ENCODE peak calls at places on chromosome 17, in ten cellular contexts. U is RWPE2; K is BE2C; B is H1; L is neuronal stem cell; G is left ventricle myocardium inferior; Q is IMR-90; T is CD8-positive, alpha-beta memory T cell; I is tibial nerve; F is SJSA1. Y is an unnamed sample.

GRCh38 chr17:9271989-9272388 is 250.7 kb downstream of the NTN1 start:
- DNase-seq in G (no peak), B (no peak), I (no peak), K (no peak), U (no peak), L (no peak), T (no peak), Q (no peak), F (no peak), Y (peak; percentile 40)

GRCh38 chr17:8581002-8581658 is 49.4 kb downstream of the MYH10 start:
- DNase-seq in K (peak; percentile 34), Q (no peak), B (no peak), T (no peak), L (no peak), U (no peak), F (no peak), I (no peak), G (no peak), Y (no peak)

GRCh38 chr17:77537566-77537965 is 396.8 kb downstream of the SEC14L1 start:
- DNase-seq in T (no peak), K (no peak), F (no peak), B (no peak), U (peak; percentile 12), I (no peak), Q (no peak), L (no peak), G (no peak), Y (no peak)

GRCh38 chr17:62648954-62649294 is 21.5 kb downstream of the MRC2 start:
- DNase-seq in B (no peak), I (no peak), K (no peak), Q (no peak), U (no peak), F (no peak), G (no peak), T (no peak), L (no peak), Y (no peak)

GRCh38 chr17:56676807-56677206 is 83.3 kb downstream of the NOG start:
- DNase-seq in Q (no peak), I (no peak), K (no peak), T (no peak), L (no peak), B (no peak), U (no peak), G (no peak), F (no peak), Y (peak; percentile 62)

GRCh38 chr17:37212184-37212583 is 163.6 kb upstream of the C17orf78 start:
- DNase-seq in T (no peak), K (no peak), Q (no peak), I (no peak), F (no peak), U (no peak), B (no peak), L (no peak), G (no peak), Y (peak; percentile 33)

GRCh38 chr17:78645421-78646295 is 68.5 kb upstream of the DNAH17 start:
- DNase-seq in B (no peak), I (peak; percentile 69), Q (peak; percentile 34), F (no peak), K (peak; percentile 54), L (no peak), T (peak; percentile 33), U (no peak), G (peak; percentile 81), Y (peak; percentile 9)

GRCh38 chr17:74761419-74761818 is 13.0 kb downstream of the NHERF1 start:
- DNase-seq in K (no peak), L (no peak), T (no peak), B (no peak), I (no peak), U (no peak), F (no peak), Q (no peak), G (no peak), Y (no peak)

GRCh38 chr17:69235338-69236058 is 6.9 kb upstream of the ABCA10 start:
- DNase-seq in I (peak; percentile 89), B (peak; percentile 57), F (peak; percentile 89), G (peak; percentile 63), T (peak; percentile 23), Q (peak; percentile 70), K (peak; percentile 84), L (peak; percentile 86), U (peak; percentile 77), Y (peak; percentile 83)

GRCh38 chr17:42676424-42677011 is at the start of gene PLEKHH3:
- DNase-seq in B (no peak), G (no peak), U (no peak), F (no peak), T (peak; percentile 14), K (peak; percentile 54), Q (no peak), I (no peak), L (no peak), Y (no peak)
- H3K4me1 ChIP-seq in B (peaks cover 41% of the 10 kb centered on the region), G (peaks cover 83% of the 10 kb centered on the region), U (peaks cover 32% of the 10 kb centered on the region), F (peaks cover 44% of the 10 kb centered on the region), T (peaks cover 66% of the 10 kb centered on the region), K (peaks cover 9% of the 10 kb centered on the region), Q (peaks cover 37% of the 10 kb centered on the region), I (peaks cover 86% of the 10 kb centered on the region), L (peaks cover 46% of the 10 kb centered on the region), Y (peaks cover 35% of the 10 kb centered on the region)

GRCh38 chr17:13885953-13886889 is 183.1 kb upstream of the COX10 start:
- DNase-seq in G (peak; percentile 57), Q (peak; percentile 69), B (no peak), L (no peak), K (no peak), U (no peak), T (no peak), F (peak; percentile 47), I (no peak), Y (peak; percentile 17)

GRCh38 chr17:13885550-13885949 is 183.8 kb upstream of the COX10 start:
- DNase-seq in K (no peak), F (no peak), I (no peak), B (no peak), T (no peak), U (no peak), L (no peak), Q (no peak), G (no peak), Y (no peak)

GRCh38 chr17:13883659-13884058 is 185.6 kb upstream of the COX10 start:
- DNase-seq in L (no peak), G (no peak), B (no peak), F (no peak), K (no peak), T (no peak), U (no peak), I (no peak), Q (no peak), Y (no peak)

GRCh38 chr17:13884347-13884746 is 185.0 kb upstream of the COX10 start:
- DNase-seq in T (no peak), Q (no peak), U (no peak), I (no peak), K (no peak), L (no peak), F (no peak), G (no peak), B (no peak), Y (no peak)

DNA sequence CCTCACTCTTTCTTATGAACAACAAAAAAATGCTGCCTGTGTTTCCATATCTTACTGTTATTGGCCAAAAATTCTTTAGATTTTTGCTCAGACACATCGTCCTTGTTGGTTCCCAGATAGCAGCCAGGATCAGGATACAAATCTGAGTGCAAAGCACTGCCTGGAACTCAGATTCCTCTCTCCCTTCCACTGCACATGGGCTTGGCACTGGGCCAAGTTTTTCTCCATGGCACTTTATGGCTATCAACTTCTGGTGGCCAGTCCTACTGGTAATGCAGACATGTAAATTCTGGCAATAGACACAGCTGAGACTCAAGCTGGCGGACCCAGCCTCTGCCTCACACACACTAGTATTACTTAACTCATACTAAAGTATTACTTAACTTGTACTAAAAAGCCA is 181.3 kb upstream of the COX10 start:
- DNase-seq in K (peak; percentile 44), T (no peak), Q (peak; percentile 35), G (peak; percentile 20), L (no peak), I (peak; percentile 32), F (no peak), U (no peak), B (no peak), Y (peak; percentile 18)
- H3K4me1 ChIP-seq in K (no peaks in the 10 kb centered on the region), T (no peaks in the 10 kb centered on the region), Q (peaks cover 10% of the 10 kb centered on the region), G (peaks cover 14% of the 10 kb centered on the region), L (peaks cover 2% of the 10 kb centered on the region), I (no peaks in the 10 kb centered on the region), F (peaks cover 16% of the 10 kb centered on the region), U (no peaks in the 10 kb centered on the region), B (no peaks in the 10 kb centered on the region), Y (peaks cover 10% of the 10 kb centered on the region)

GRCh38 chr17:29612404-29613370 is 10.0 kb downstream of the CORO6 start:
- DNase-seq in G (no peak), L (no peak), B (no peak), U (peak; percentile 61), I (no peak), K (no peak), Q (no peak), T (no peak), F (no peak), Y (no peak)

GRCh38 chr17:29611351-29612093 is 11.2 kb downstream of the CORO6 start:
- DNase-seq in F (no peak), G (no peak), I (no peak), B (no peak), T (no peak), Q (no peak), L (no peak), U (no peak), K (no peak), Y (no peak)

GRCh38 chr17:29610395-29610794 is 12.3 kb downstream of the CORO6 start:
- DNase-seq in Q (no peak), F (no peak), I (no peak), U (no peak), T (no peak), L (no peak), K (no peak), B (no peak), G (no peak), Y (no peak)

GRCh38 chr17:29613371-29613837 is 9.3 kb downstream of the CORO6 start:
- DNase-seq in I (peak; percentile 96), K (no peak), L (peak; percentile 90), T (peak; percentile 84), F (no peak), B (no peak), G (peak; percentile 97), Q (peak; percentile 59), U (peak; percentile 61), Y (peak; percentile 91)

GRCh38 chr17:29612094-29612403 is 10.7 kb downstream of the CORO6 start:
- DNase-seq in F (no peak), K (no peak), I (no peak), B (no peak), L (no peak), U (peak; percentile 50), T (no peak), Q (no peak), G (no peak), Y (no peak)
- H3K4me1 ChIP-seq in F (peaks cover 11% of the 10 kb centered on the region), K (no peaks in the 10 kb centered on the region), I (peaks cover 42% of the 10 kb centered on the region), B (peaks cover 19% of the 10 kb centered on the region), L (peaks cover 23% of the 10 kb centered on the region), U (no peaks in the 10 kb centered on the region), T (peaks cover 32% of the 10 kb centered on the region), Q (no peaks in the 10 kb centered on the region), G (peaks cover 43% of the 10 kb centered on the region), Y (no peaks in the 10 kb centered on the region)

DNA sequence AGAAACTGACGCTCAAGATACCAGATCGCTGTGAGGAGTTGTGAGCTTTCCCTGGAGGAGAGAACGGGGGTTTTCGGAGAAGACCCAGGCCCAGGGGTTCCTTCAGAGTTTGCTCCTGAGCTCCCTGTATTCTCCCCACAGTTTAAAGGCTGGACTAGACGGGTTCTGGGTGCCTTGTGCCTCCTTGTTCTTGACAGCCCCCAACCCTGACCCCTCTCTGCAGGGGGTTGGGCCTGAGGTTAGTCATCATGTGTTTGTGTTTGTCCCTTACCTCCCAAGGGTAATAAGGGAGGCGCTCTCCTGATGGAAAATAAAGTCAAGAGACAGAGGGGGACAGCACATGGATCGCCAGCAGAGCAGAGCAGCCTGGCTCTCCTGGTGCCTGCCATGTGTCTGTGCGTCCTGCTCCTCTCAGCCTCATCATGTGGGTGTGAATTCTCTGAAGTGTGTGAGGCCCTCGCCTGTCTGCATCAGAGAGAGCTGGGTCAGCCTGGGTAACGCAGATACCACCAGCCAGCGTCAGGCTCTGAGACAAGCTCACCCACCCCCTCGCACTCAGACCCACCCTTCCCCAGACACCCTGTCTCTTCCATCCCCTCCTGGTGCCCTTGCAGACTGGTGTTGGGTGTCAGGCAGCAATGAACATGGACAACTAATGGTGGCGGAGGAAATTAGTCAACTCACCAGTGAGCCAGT is 8.8 kb downstream of the HEXIM2 start:
- DNase-seq in L (no peak), T (no peak), F (no peak), K (no peak), B (no peak), U (no peak), I (no peak), Q (no peak), G (no peak), Y (no peak)
- H3K4me1 ChIP-seq in L (peaks cover 28% of the 10 kb centered on the region), T (peaks cover 23% of the 10 kb centered on the region), F (peaks cover 34% of the 10 kb centered on the region), K (peaks cover 10% of the 10 kb centered on the region), B (peaks cover 23% of the 10 kb centered on the region), U (peaks cover 15% of the 10 kb centered on the region), I (peaks cover 48% of the 10 kb centered on the region), Q (peaks cover 27% of the 10 kb centered on the region), G (peaks cover 34% of the 10 kb centered on the region), Y (peaks cover 33% of the 10 kb centered on the region)

Y was measured in GM23248.